ENCODE peak calls at places on chromosome 1, in eight cellular contexts. Y is GM20000, L is Peyer's patch, D is thoracic aorta, H is pancreas, X is lower leg skin, I is HFFc6, V is cardiac muscle cell. P is an unnamed sample.

GRCh38 chr1:71850515-71850914 is 431.8 kb downstream of the NEGR1 start:
- DNase-seq in H (no peak), D (no peak), V (no peak), X (no peak), L (no peak), Y (no peak), I (no peak), P (no peak)

GRCh38 chr1:100569888-100570287 is 31.9 kb downstream of the GPR88 start:
- DNase-seq in Y (no peak), L (no peak), H (no peak), D (no peak), X (no peak), I (no peak), V (no peak), P (no peak)

GRCh38 chr1:176364231-176364905 is 98.6 kb upstream of the PAPPA2 start:
- DNase-seq in V (no peak), Y (no peak), L (no peak), D (no peak), H (no peak), I (no peak), X (no peak), P (no peak)

GRCh38 chr1:110498270-110498669 is 20.7 kb downstream of the KCNA10 start:
- DNase-seq in Y (no peak), D (no peak), L (no peak), X (no peak), I (no peak), H (no peak), V (no peak), P (no peak)

GRCh38 chr1:185811062-185811709 is 77.0 kb downstream of the HMCN1 start:
- DNase-seq in X (no peak), I (no peak), Y (no peak), H (no peak), D (no peak), L (no peak), V (no peak), P (no peak)

GRCh38 chr1:159067699-159068621 is 8.6 kb downstream of the AIM2 start:
- DNase-seq in Y (peak), L (peak), I (no peak), V (no peak), X (no peak), D (no peak), H (no peak), P (no peak)

GRCh38 chr1:172630868-172631267 is 28.0 kb upstream of the FASLG start:
- DNase-seq in I (no peak), H (no peak), D (no peak), Y (no peak), X (no peak), L (no peak), V (no peak), P (no peak)

GRCh38 chr1:178389441-178389840 is 107.3 kb downstream of the CLEC20A start:
- DNase-seq in L (no peak), X (no peak), V (peak), D (no peak), Y (no peak), I (no peak), H (no peak), P (no peak)

GRCh38 chr1:109815809-109816791 is 52.4 kb upstream of the EPS8L3 start:
- DNase-seq in L (no peak), X (no peak), H (no peak), V (peak), D (no peak), Y (peak), I (peak), P (peak)

GRCh38 chr1:31122101-31122735 is 56.7 kb upstream of the PUM1 start:
- DNase-seq in H (no peak), X (no peak), Y (no peak), I (no peak), V (no peak), L (no peak), D (no peak), P (no peak)

GRCh38 chr1:218658899-218659298 is 313.8 kb downstream of the TGFB2 start:
- DNase-seq in I (peak), D (no peak), L (no peak), H (no peak), X (no peak), Y (no peak), V (peak), P (no peak)

GRCh38 chr1:224592636-224593579 is 23.2 kb upstream of the CNIH3 start:
- DNase-seq in H (no peak), L (no peak), D (no peak), X (no peak), Y (no peak), V (peak), I (peak), P (no peak)

GRCh38 chr1:2837316-2837715 is 35.8 kb upstream of the TTC34 start:
- DNase-seq in Y (no peak), X (no peak), L (no peak), V (no peak), H (no peak), I (no peak), D (no peak), P (no peak)

GRCh38 chr1:247332215-247332900 is 691 bp upstream of the ZNF496 start:
- DNase-seq in D (no peak), H (peak), X (peak), L (peak), Y (peak), V (peak), I (no peak), P (peak)

GRCh38 chr1:226466301-226466700 is 58.4 kb upstream of the PARP1 start:
- DNase-seq in V (peak), L (no peak), H (no peak), X (no peak), D (no peak), Y (no peak), I (no peak), P (no peak)

GRCh38 chr1:99305626-99306025 is 41.3 kb downstream of the PLPPR4 start:
- DNase-seq in L (no peak), V (no peak), H (no peak), I (no peak), Y (no peak), D (no peak), X (no peak), P (no peak)

GRCh38 chr1:19034721-19035120 is 78.2 kb upstream of the IFFO2 start:
- DNase-seq in Y (no peak), L (no peak), X (no peak), V (no peak), D (no peak), I (no peak), H (no peak), P (peak)

GRCh38 chr1:77281491-77282186 is at the start of gene AK5:
- DNase-seq in Y (peak), L (no peak), I (peak), V (peak), H (no peak), X (no peak), D (no peak), P (no peak)

GRCh38 chr1:224541072-224541790 is 74.9 kb upstream of the CNIH3 start:
- DNase-seq in I (no peak), X (no peak), V (peak), Y (no peak), H (no peak), L (no peak), D (no peak), P (no peak)

GRCh38 chr1:14441302-14441741 is 157.2 kb upstream of the KAZN start:
- DNase-seq in X (no peak), L (no peak), V (peak), Y (no peak), H (no peak), D (no peak), I (no peak), P (no peak)

GRCh38 chr1:114458208-114458777 is 52.7 kb downstream of the TRIM33 start:
- DNase-seq in I (peak), L (no peak), V (peak), X (no peak), D (no peak), Y (no peak), H (no peak), P (no peak)

GRCh38 chr1:230713138-230713537 is 784 bp downstream of the AGT start:
- DNase-seq in L (no peak), Y (no peak), I (no peak), V (no peak), H (no peak), D (no peak), X (no peak), P (no peak)

GRCh38 chr1:228767636-228768344 is 32.5 kb downstream of the RHOU start:
- DNase-seq in Y (no peak), L (no peak), X (no peak), V (no peak), H (no peak), D (no peak), I (no peak), P (no peak)

GRCh38 chr1:159756397-159756796 is 24.4 kb upstream of the DUSP23 start:
- DNase-seq in L (no peak), Y (no peak), H (no peak), X (peak), V (peak), I (no peak), D (no peak), P (no peak)

GRCh38 chr1:234231061-234231892 is 142.0 kb upstream of the COA6 start:
- DNase-seq in V (no peak), H (no peak), X (no peak), Y (peak), D (no peak), L (no peak), I (no peak), P (no peak)
- TF ChIP-seq CTCF in V (peak), H (no peak), X (no peak), Y (peak), D (no peak), L (no peak), I (peak), P (no peak)

DNA sequence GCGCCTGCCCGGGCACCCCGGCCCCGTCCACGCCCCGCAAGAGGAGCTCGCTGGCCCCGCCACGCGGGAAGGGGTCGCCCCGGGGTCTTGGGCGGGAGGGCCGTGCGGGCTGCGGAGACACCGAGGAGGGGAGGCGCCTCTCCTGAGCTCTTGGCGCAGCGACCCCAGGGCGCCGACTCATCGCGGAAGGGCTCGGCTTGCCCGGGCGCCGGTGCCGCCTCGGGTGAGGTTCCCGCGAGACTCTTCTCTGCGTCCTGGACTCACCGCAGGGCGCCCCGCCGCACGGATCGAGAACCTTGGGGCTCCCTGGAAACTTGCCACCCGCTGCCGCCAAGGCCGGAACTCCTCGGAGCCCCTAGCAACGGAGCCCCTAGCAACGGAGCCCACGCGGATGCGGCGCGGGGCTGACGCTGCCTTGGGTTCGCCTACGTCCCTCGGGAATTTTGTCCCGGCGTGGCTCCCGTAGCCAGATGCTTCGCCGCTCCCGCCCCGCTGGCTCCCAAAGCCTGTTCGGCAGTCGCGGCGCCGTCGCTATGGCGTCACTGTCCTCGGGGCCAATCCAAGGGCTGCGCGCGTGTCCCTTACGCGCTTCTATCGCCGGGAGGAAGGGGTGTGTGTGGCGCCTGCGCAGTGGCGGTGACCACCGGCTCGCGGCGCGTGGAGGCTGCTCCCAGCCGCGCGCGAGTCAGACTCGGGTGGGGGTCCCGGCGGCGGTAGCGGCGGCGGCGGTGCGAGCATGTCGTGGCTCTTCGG is at the start of gene ATAD3A:
- DNase-seq in V (peak), L (peak), H (peak), D (peak), I (peak), X (peak), Y (peak), P (peak)
- TF ChIP-seq CTCF in V (no peak), L (no peak), H (no peak), D (no peak), I (no peak), X (no peak), Y (no peak), P (no peak)

GRCh38 chr1:203126866-203127671 is 457 bp upstream of the ADORA1 start:
- DNase-seq in D (no peak), X (no peak), I (no peak), H (no peak), L (no peak), V (peak), Y (no peak), P (no peak)

GRCh38 chr1:203124011-203124410 is 3.5 kb upstream of the ADORA1 start:
- DNase-seq in V (no peak), Y (no peak), H (no peak), L (no peak), D (no peak), I (no peak), X (no peak), P (no peak)

GRCh38 chr1:203127672-203128611 is at the start of gene ADORA1:
- DNase-seq in H (peak), L (no peak), V (peak), Y (no peak), I (peak), D (no peak), X (no peak), P (peak)

GRCh38 chr1:203124546-203125317 is 2.8 kb upstream of the ADORA1 start:
- DNase-seq in Y (no peak), H (no peak), X (no peak), L (no peak), I (no peak), D (no peak), V (no peak), P (no peak)

DNA sequence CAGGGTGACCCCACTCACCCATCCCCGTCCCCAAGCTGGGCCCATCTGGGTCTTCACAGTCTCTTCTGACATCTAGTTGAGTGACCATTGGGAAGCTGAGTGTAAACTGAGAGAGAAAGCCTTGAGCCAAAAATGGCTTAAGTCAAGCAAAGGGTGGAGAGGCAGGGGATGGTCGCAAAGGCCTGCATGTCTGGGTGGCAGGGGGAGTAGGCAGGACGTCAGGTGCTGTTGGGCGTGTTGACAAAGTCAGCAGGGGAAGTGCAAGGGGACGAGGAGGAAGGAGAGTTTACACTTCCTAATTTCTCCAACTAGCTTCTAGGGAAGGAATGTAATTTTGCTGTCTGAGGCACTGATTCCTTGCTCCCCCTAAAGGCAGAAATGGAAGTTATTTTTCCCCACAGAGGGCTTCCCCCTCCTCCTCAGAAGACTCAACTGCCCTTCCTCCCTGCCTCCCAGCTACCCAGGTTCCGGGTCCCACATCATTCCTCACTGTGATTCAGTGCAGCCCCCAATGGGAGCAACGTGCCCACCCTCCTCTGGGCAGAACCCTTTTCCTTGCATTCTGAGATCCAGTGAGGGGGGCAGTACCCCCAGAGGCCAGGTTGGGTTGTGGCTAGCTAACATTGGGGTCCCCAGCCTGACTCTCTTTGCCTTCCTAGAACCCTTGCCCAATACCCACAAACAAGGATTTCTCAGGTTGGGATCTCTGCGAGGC is 1.2 kb upstream of the ADORA1 start:
- DNase-seq in V (peak), X (no peak), L (no peak), Y (no peak), D (no peak), H (no peak), I (peak), P (no peak)
- TF ChIP-seq CTCF in V (peak), X (no peak), L (peak), Y (no peak), D (peak), H (no peak), I (peak), P (no peak)

GRCh38 chr1:233238884-233239432 is 56.6 kb downstream of the PCNX2 start:
- DNase-seq in H (no peak), X (no peak), V (peak), I (no peak), Y (no peak), D (no peak), L (no peak), P (no peak)
- TF ChIP-seq CTCF in H (no peak), X (no peak), V (peak), I (no peak), Y (no peak), D (no peak), L (peak), P (peak)

GRCh38 chr1:46489169-46489637 is 433 bp upstream of the DMBX1 start:
- DNase-seq in I (no peak), X (no peak), L (no peak), V (no peak), H (no peak), D (no peak), Y (no peak), P (peak)

GRCh38 chr1:46488343-46489168 is 1.1 kb upstream of the DMBX1 start:
- DNase-seq in V (no peak), H (no peak), Y (no peak), D (no peak), X (no peak), L (no peak), I (no peak), P (no peak)

GRCh38 chr1:46485564-46486431 is 3.8 kb upstream of the DMBX1 start:
- DNase-seq in H (no peak), I (no peak), Y (no peak), X (no peak), V (no peak), L (no peak), D (no peak), P (no peak)

GRCh38 chr1:46486432-46487015 is 3.1 kb upstream of the DMBX1 start:
- DNase-seq in V (no peak), H (no peak), Y (no peak), L (no peak), D (no peak), X (no peak), I (no peak), P (no peak)

DNA sequence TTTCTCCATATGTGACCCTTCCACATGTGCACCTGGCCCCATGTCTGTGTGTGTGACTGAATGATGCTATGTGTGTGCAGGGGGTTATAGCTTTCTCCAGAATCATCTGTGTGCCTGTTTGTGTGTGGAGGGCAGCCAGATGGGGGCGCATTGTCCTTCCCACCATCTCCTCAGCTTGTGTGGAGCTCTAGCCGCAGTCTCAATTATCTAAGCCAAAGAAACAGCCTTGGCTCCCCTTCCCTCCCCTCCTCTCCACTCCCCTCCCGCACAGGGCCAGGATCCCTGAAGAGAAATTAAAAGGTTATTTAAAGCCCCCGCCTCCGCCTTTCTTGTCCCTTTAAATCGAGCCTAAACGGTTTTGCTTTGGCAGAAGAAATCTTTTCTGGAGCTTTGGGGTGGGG is 1.8 kb upstream of the DMBX1 start:
- DNase-seq in Y (no peak), V (peak), D (no peak), L (no peak), X (no peak), H (no peak), I (no peak), P (no peak)
- TF ChIP-seq CTCF in Y (peak), V (peak), D (no peak), L (no peak), X (no peak), H (no peak), I (peak), P (no peak)

GRCh38 chr1:108559215-108560142 is at the start of gene EEIG2:
- DNase-seq in X (peak), D (peak), I (peak), H (peak), Y (peak), L (peak), V (peak), P (peak)
- TF ChIP-seq CTCF in X (no peak), D (peak), I (peak), H (peak), Y (peak), L (peak), V (peak), P (peak)

GRCh38 chr1:161080391-161081150 is 8.8 kb downstream of the NECTIN4 start:
- DNase-seq in Y (no peak), D (no peak), L (no peak), X (no peak), V (peak), I (no peak), H (no peak), P (no peak)

GRCh38 chr1:161081519-161081918 is 7.8 kb downstream of the NECTIN4 start:
- DNase-seq in L (no peak), D (no peak), H (no peak), X (no peak), V (no peak), I (no peak), Y (no peak), P (no peak)

GRCh38 chr1:161077426-161077825 is 7.7 kb upstream of the ARHGAP30 start:
- DNase-seq in D (no peak), H (no peak), L (no peak), V (no peak), X (no peak), I (no peak), Y (no peak), P (no peak)

GRCh38 chr1:161081151-161081405 is 8.3 kb downstream of the NECTIN4 start:
- DNase-seq in Y (no peak), V (no peak), X (no peak), I (no peak), L (no peak), D (no peak), H (no peak), P (no peak)

DNA sequence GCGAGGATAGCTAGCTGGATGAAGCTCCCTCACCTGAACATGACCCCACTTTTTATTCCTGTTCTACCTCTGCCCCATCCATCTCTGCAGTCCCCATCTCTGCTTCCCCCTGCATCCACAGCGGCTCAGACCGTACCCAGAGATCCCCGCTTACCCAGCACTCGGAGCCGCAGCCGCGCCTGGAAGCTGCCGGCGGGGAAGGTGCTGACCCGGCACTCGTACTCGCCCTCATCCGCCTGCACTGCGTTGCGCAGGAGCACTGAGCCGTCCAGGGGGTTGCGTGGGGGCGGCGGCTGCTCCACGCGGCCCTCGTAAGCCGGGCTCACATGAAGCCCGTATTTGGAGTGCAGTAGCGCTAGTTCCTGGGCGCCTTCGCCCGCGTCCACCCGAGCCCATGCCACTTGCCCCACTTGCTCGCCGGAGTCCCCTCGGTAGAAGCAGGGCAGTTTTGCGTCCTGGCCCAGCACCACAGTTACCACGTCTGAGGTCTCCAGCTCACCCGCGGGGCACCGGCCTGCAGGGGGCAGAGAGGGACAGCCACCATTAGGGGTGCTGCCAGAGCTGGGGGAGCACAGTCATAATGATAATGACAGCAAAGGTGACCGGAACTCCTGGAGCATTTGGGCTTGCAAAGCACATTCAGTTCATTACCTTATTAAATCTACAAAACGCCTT is 9.8 kb downstream of the NECTIN4 start:
- DNase-seq in H (no peak), Y (no peak), D (no peak), V (peak), I (no peak), L (no peak), X (no peak), P (no peak)
- TF ChIP-seq CTCF in H (no peak), Y (no peak), D (no peak), V (peak), I (peak), L (no peak), X (no peak), P (no peak)

P was measured in transverse colon.